ENCODE peak calls at places on chromosomes 1 and 21, in six cellular contexts. M is transverse colon; D is stimulated activated CD8-positive, alpha-beta memory T cell treated with anti-CD3 and anti-CD28 coated beads, Interleukin-2, amount 100 ng/mL, for 48 hours; B is NCI-H1694 treated with DMSO at 0.1 percent for 48 hours; K is GM04503; P is GM19239. J is an unnamed sample.

GRCh38 chr1:50251592-50252165 is 143.0 kb downstream of the ELAVL4 start:
- DNase-seq in P (peak; percentile 21), D (no peak), M (no peak), B (no peak), K (no peak), J (peak; percentile 11)

GRCh38 chr1:93629101-93630059 is 52.3 kb downstream of the BCAR3 start:
- DNase-seq in D (no peak), P (peak; percentile 48), M (peak; percentile 30), B (peak; percentile 84), K (no peak), J (no peak)

GRCh38 chr1:15764269-15764764 is 5.7 kb downstream of the FBLIM1 start:
- DNase-seq in M (peak; percentile 88), B (no peak), P (no peak), K (no peak), D (no peak), J (no peak)

GRCh38 chr1:218476385-218476784 is 131.2 kb downstream of the TGFB2 start:
- DNase-seq in P (no peak), K (no peak), M (no peak), D (no peak), B (no peak), J (no peak)

GRCh38 chr1:185517808-185518419 is 200.9 kb upstream of the IVNS1ABP start:
- DNase-seq in B (no peak), D (no peak), M (no peak), P (no peak), K (no peak), J (no peak)

GRCh38 chr21:41636636-41637625 is 129.0 kb upstream of the TMPRSS2 start:
- DNase-seq in K (no peak), D (no peak), P (no peak), M (no peak), B (no peak), J (no peak)

GRCh38 chr1:21397813-21398188 is 42.1 kb upstream of the NBPF3 start:
- DNase-seq in B (no peak), D (peak; percentile 1), P (no peak), M (peak; percentile 13), K (no peak), J (no peak)

GRCh38 chr21:45909238-45909785 is 72.3 kb upstream of the COL6A1 start:
- DNase-seq in K (no peak), B (no peak), D (no peak), P (no peak), M (no peak), J (no peak)

GRCh38 chr21:45073301-45074047 is 906 bp upstream of the ADARB1 start:
- DNase-seq in P (peak; percentile 27), B (no peak), K (no peak), M (peak; percentile 24), D (no peak), J (no peak)

J was measured in GM18507.